ENCODE peak calls at places on chromosomes 16 and 17, in six cellular contexts. D, Y, V, U, Q and I are unnamed samples.

GRCh38 chr16:48812856-48813255 is 202.9 kb upstream of the N4BP1 start:
- DNase-seq in D (no peak), Y (no peak), V (no peak), U (no peak), Q (no peak), I (no peak)

GRCh38 chr17:28760987-28761562 is 17.3 kb downstream of the TRAF4 start:
- DNase-seq in D (peak; percentile 58), Y (peak; percentile 99), V (peak; percentile 87), U (peak; percentile 79), Q (no peak), I (peak; percentile 18)

GRCh38 chr17:45332989-45333701 is 16.3 kb upstream of the MAP3K14 start:
- DNase-seq in D (no peak), Y (no peak), V (no peak), U (no peak), Q (no peak), I (no peak)

GRCh38 chr16:4682616-4683254 is 10.6 kb upstream of the NUDT16L1 start:
- DNase-seq in D (no peak), Y (peak; percentile 35), V (peak; percentile 79), U (peak; percentile 97), Q (no peak), I (no peak)

GRCh38 chr17:66960623-66961022 is 3.9 kb upstream of the CACNG4 start:
- DNase-seq in D (no peak), Y (no peak), V (no peak), U (no peak), Q (no peak), I (no peak)

GRCh38 chr16:87198328-87198731 is 118.9 kb downstream of the C16orf95 start:
- DNase-seq in D (no peak), Y (no peak), V (no peak), U (peak; percentile 65), Q (no peak), I (no peak)

GRCh38 chr16:85428168-85428898 is 184.8 kb upstream of the GSE1 start:
- DNase-seq in D (no peak), Y (peak; percentile 50), V (peak; percentile 72), U (peak; percentile 88), Q (no peak), I (no peak)

GRCh38 chr17:69696645-69697044 is 282.1 kb downstream of the MAP2K6 start:
- DNase-seq in D (no peak), Y (no peak), V (no peak), U (no peak), Q (no peak), I (no peak)

GRCh38 chr16:23905027-23905426 is 69.2 kb downstream of the PRKCB start:
- DNase-seq in D (peak; percentile 86), Y (peak; percentile 69), V (no peak), U (peak; percentile 37), Q (peak; percentile 96), I (no peak)

GRCh38 chr16:67910162-67910561 is 17.1 kb downstream of the PSKH1 start:
- DNase-seq in D (peak; percentile 84), Y (peak; percentile 35), V (no peak), U (no peak), Q (no peak), I (peak; percentile 72)

GRCh38 chr17:37168731-37169353 is 206.9 kb upstream of the C17orf78 start:
- DNase-seq in D (no peak), Y (no peak), V (no peak), U (peak; percentile 15), Q (no peak), I (no peak)

GRCh38 chr17:57097832-57098421 is 12.9 kb downstream of the AKAP1 start:
- DNase-seq in D (peak; percentile 79), Y (no peak), V (no peak), U (no peak), Q (peak; percentile 66), I (peak; percentile 48)

GRCh38 chr16:12147681-12148479 is 171.3 kb downstream of the SNX29 start:
- DNase-seq in D (no peak), Y (peak; percentile 54), V (no peak), U (peak; percentile 71), Q (no peak), I (no peak)

GRCh38 chr17:36512641-36513040 is 22.0 kb downstream of the MYO19 start:
- DNase-seq in D (no peak), Y (no peak), V (no peak), U (no peak), Q (no peak), I (no peak)

GRCh38 chr17:21458036-21458435 is 81.9 kb downstream of the KCNJ12 start:
- DNase-seq in D (no peak), Y (no peak), V (no peak), U (peak; percentile 79), Q (no peak), I (no peak)

GRCh38 chr16:56197227-56197992 is 6.1 kb downstream of the GNAO1 start:
- DNase-seq in D (no peak), Y (no peak), V (no peak), U (no peak), Q (no peak), I (no peak)

GRCh38 chr17:49748791-49749190 is 15.1 kb downstream of the FAM117A start:
- DNase-seq in D (no peak), Y (no peak), V (no peak), U (no peak), Q (no peak), I (no peak)

GRCh38 chr17:72034000-72034399 is 86.8 kb upstream of the SOX9 start:
- DNase-seq in D (no peak), Y (no peak), V (no peak), U (no peak), Q (no peak), I (no peak)

GRCh38 chr17:10879110-10879509 is 41.2 kb upstream of the PIRT start:
- DNase-seq in D (no peak), Y (peak; percentile 72), V (peak; percentile 50), U (peak; percentile 35), Q (no peak), I (no peak)

GRCh38 chr16:27677300-27677699 is 127.4 kb downstream of the KATNIP start:
- DNase-seq in D (no peak), Y (no peak), V (no peak), U (no peak), Q (no peak), I (no peak)

GRCh38 chr16:78762222-78762621 is 662.8 kb downstream of the WWOX start:
- DNase-seq in D (no peak), Y (no peak), V (no peak), U (no peak), Q (no peak), I (no peak)

GRCh38 chr16:2713523-2713922 is 6.5 kb downstream of the PRSS27 start:
- DNase-seq in D (no peak), Y (no peak), V (no peak), U (no peak), Q (no peak), I (no peak)

GRCh38 chr16:70726869-70727494 is 41.1 kb upstream of the MTSS2 start:
- DNase-seq in D (no peak), Y (no peak), V (no peak), U (no peak), Q (no peak), I (no peak)

GRCh38 chr16:14678748-14679497 is 15.2 kb downstream of the PLA2G10 start:
- DNase-seq in D (no peak), Y (no peak), V (no peak), U (no peak), Q (no peak), I (no peak)
- H3K4me3 ChIP-seq in D (no peak overlapping the region), Y (no peak overlapping the region), V (no peak overlapping the region), U (no peak overlapping the region), Q (no peak overlapping the region), I (no peak overlapping the region)

GRCh38 chr17:74972973-74973328 is 392 bp upstream of the HID1 start:
- DNase-seq in D (no peak), Y (no peak), V (no peak), U (no peak), Q (no peak), I (no peak)
- H3K4me3 ChIP-seq in D (no peak overlapping the region), Y (peak overlapping the region; percentile 56), V (peak overlapping the region; percentile 67), U (peak overlapping the region; percentile 65), Q (peak overlapping the region; percentile 55), I (peak overlapping the region; percentile 21)

GRCh38 chr17:78917451-78918307 is 7.5 kb downstream of the TIMP2 start:
- DNase-seq in D (no peak), Y (no peak), V (no peak), U (no peak), Q (no peak), I (no peak)

GRCh38 chr17:78912082-78912481 is 9.1 kb upstream of the CEP295NL start:
- DNase-seq in D (no peak), Y (no peak), V (no peak), U (no peak), Q (no peak), I (no peak)

GRCh38 chr17:78919816-78920516 is 5.2 kb downstream of the TIMP2 start:
- DNase-seq in D (no peak), Y (no peak), V (no peak), U (no peak), Q (no peak), I (no peak)

GRCh38 chr17:78918979-78919378 is 6.2 kb downstream of the TIMP2 start:
- DNase-seq in D (no peak), Y (no peak), V (no peak), U (no peak), Q (no peak), I (no peak)

GRCh38 chr17:78915872-78916632 is 9.1 kb downstream of the TIMP2 start:
- DNase-seq in D (peak; percentile 71), Y (no peak), V (peak; percentile 42), U (no peak), Q (no peak), I (no peak)
- H3K4me3 ChIP-seq in D (peak overlapping the region; percentile 30), Y (no peak overlapping the region), V (no peak overlapping the region), U (no peak overlapping the region), Q (no peak overlapping the region), I (no peak overlapping the region)

GRCh38 chr17:17693955-17694228 is 12.6 kb downstream of the RAI1 start:
- DNase-seq in D (no peak), Y (no peak), V (no peak), U (peak; percentile 68), Q (no peak), I (no peak)

GRCh38 chr17:17693253-17693954 is 12.1 kb downstream of the RAI1 start:
- DNase-seq in D (no peak), Y (peak; percentile 44), V (peak; percentile 90), U (peak; percentile 85), Q (no peak), I (no peak)

GRCh38 chr17:17690156-17690737 is 9.0 kb downstream of the RAI1 start:
- DNase-seq in D (no peak), Y (no peak), V (peak; percentile 58), U (no peak), Q (no peak), I (no peak)

GRCh38 chr17:17692353-17693252 is 11.3 kb downstream of the RAI1 start:
- DNase-seq in D (no peak), Y (peak; percentile 40), V (no peak), U (no peak), Q (no peak), I (no peak)

DNA sequence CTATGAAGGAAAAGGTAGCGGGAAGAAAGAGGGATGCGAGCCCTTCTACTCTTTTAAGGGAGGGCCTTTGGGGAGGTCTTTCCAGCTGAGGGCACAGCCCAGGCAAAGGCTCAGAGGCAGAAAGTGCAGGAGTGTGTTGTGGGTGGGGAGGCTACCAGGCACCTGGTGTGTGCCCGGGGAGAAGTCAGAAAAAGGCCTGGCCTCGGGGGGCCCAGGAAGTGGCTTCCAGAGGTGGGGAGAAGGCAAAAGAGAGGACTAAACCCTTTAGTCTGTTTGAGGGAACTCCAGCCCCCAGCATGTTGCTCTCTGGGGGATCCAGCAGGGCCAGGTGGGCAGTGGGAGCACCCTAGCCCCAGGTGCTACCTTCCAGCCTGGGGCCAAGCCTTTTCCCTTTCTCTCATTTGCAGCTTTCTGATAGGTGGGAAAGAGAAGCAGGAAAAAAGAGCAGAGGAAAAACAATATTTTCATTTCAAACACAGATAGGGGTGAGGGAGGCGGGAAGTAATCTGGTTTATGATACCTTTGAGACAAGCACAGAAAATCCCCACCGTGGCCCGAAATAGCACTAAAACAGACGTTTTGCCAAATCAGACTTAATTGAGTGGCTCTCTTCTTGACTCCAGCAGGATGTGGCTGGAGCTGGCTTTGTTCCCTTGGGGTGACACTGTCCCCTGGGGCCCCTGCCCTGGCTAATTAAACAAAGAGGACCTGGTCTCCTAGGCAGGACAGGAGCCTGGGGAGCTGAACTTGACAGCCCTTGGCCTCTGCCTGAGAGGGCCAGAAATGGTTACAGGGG is 10.4 kb downstream of the RAI1 start:
- DNase-seq in D (peak; percentile 40), Y (peak; percentile 35), V (peak; percentile 47), U (no peak), Q (no peak), I (no peak)
- H3K4me3 ChIP-seq in D (no peak overlapping the region), Y (no peak overlapping the region), V (no peak overlapping the region), U (no peak overlapping the region), Q (no peak overlapping the region), I (no peak overlapping the region)